ENCODE peak calls at places on chromosomes 7 and 10, in seven cellular contexts. U is right lobe of liver, L is uterus, X is mesendoderm, J is colonic mucosa, Z is pancreas, D is HCT116. N is an unnamed sample. For H3K4me1, the result is how much of the 10 kb centered on the place peaks cover.

GRCh38 chr10:78047314-78047891 is 13.7 kb downstream of the RPS24 start:
- DNase-seq in Z (peak), J (peak), U (peak), L (peak), D (peak), X (peak), N (peak)

GRCh38 chr7:55128693-55129394 is 110.0 kb downstream of the EGFR start:
- DNase-seq in D (no peak), J (no peak), Z (no peak), X (no peak), U (no peak), L (peak), N (no peak)

GRCh38 chr10:17120711-17121110 is 8.9 kb downstream of the CUBN start:
- DNase-seq in D (no peak), Z (no peak), J (no peak), L (no peak), U (no peak), X (peak), N (no peak)

GRCh38 chr10:119807960-119808697 is 64.5 kb downstream of the MCMBP start:
- DNase-seq in U (no peak), J (no peak), L (no peak), Z (no peak), D (no peak), X (no peak), N (no peak)

GRCh38 chr7:94195813-94196212 is 191.7 kb upstream of the BET1 start:
- DNase-seq in U (no peak), J (no peak), X (no peak), L (no peak), Z (no peak), D (no peak), N (no peak)

GRCh38 chr7:55071411-55072188 is 52.8 kb downstream of the EGFR start:
- DNase-seq in Z (no peak), L (no peak), J (no peak), X (no peak), D (no peak), U (no peak), N (no peak)

GRCh38 chr10:46525177-46525823 is 31.2 kb downstream of the GPRIN2 start:
- DNase-seq in Z (no peak), J (no peak), L (peak), U (peak), D (peak), X (peak), N (no peak)

GRCh38 chr7:134547738-134548054 is 1.2 kb upstream of the AKR1B15 start:
- DNase-seq in D (no peak), X (peak), L (peak), J (no peak), Z (peak), U (peak), N (peak)

GRCh38 chr7:157397751-157398691 is 61.2 kb downstream of the DNAJB6 start:
- DNase-seq in D (no peak), Z (no peak), U (no peak), J (peak), X (peak), L (peak), N (no peak)

GRCh38 chr7:30510124-30511074 is 5.8 kb upstream of the GGCT start:
- DNase-seq in Z (no peak), L (no peak), D (peak), X (peak), U (peak), J (peak), N (peak)

GRCh38 chr7:19747740-19748339 is 25.6 kb downstream of the TMEM196 start:
- DNase-seq in X (peak), J (no peak), U (no peak), Z (no peak), D (peak), L (no peak), N (no peak)

GRCh38 chr7:129780257-129781127 is 169.0 kb downstream of the NRF1 start:
- DNase-seq in U (peak), X (peak), D (peak), L (no peak), J (peak), Z (peak), N (peak)

GRCh38 chr7:42238709-42239395 is 1.8 kb upstream of the GLI3 start:
- DNase-seq in Z (no peak), D (no peak), U (no peak), L (peak), J (no peak), X (peak), N (peak)

GRCh38 chr10:76882245-76882644 is 755.4 kb downstream of the KCNMA1 start:
- DNase-seq in D (no peak), U (no peak), X (no peak), L (no peak), J (no peak), Z (no peak), N (no peak)

GRCh38 chr10:132588301-132589013 is 50.9 kb downstream of the INPP5A start:
- DNase-seq in Z (no peak), J (peak), U (no peak), D (no peak), L (no peak), X (no peak), N (no peak)

GRCh38 chr10:132589681-132590080 is 52.1 kb downstream of the INPP5A start:
- DNase-seq in Z (no peak), D (no peak), X (no peak), L (no peak), J (no peak), U (no peak), N (no peak)

GRCh38 chr10:132590094-132590751 is 52.6 kb downstream of the INPP5A start:
- DNase-seq in L (no peak), U (no peak), Z (no peak), X (no peak), D (no peak), J (peak), N (no peak)

GRCh38 chr10:132590752-132591121 is 53.1 kb downstream of the INPP5A start:
- DNase-seq in L (no peak), D (no peak), J (peak), X (no peak), U (no peak), Z (no peak), N (no peak)

DNA sequence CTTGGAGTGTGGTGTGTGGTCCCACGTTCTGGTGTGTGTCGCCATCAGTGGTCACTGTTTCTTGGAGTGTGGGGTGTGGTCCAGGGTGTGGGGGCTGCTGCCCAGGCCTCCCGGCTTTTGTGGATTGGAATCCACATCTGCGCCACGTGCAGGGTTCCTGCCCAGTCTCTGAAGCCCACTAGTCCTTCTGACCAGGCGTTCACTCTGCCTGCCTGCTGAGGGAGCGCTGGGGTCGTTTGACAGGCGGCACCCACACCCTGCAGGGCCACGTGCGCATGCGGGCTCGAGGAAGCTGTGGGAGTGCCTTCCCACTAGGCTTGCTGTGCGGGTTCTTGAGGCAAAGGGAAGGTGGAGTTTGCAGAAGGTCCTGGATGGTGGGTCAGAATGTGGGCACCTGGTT is 51.4 kb downstream of the INPP5A start:
- DNase-seq in X (no peak), L (no peak), Z (no peak), D (no peak), U (no peak), J (no peak), N (no peak)
- H3K4me1 ChIP-seq in X (under half), L (under half), Z (under half), D (under half), U (under half), J (under half), N (under half)

GRCh38 chr7:44189286-44189992 is at the start of gene GCK:
- DNase-seq in U (no peak), Z (peak), L (no peak), X (peak), D (no peak), J (no peak), N (no peak)
- H3K4me3 ChIP-seq in U (no peak), Z (no peak), L (no peak), X (no peak), D (no peak), J (no peak), N (no peak)

GRCh38 chr7:137992042-137992737 is 9.7 kb downstream of the CREB3L2 start:
- DNase-seq in D (no peak), L (no peak), X (no peak), U (no peak), J (no peak), Z (peak), N (no peak)

GRCh38 chr7:137996386-137996851 is 5.5 kb downstream of the CREB3L2 start:
- DNase-seq in L (no peak), U (no peak), D (no peak), Z (no peak), X (no peak), J (no peak), N (no peak)

GRCh38 chr7:137993395-137993743 is 8.5 kb downstream of the CREB3L2 start:
- DNase-seq in X (no peak), Z (no peak), L (no peak), U (no peak), D (no peak), J (no peak), N (no peak)

GRCh38 chr7:137992738-137993394 is 9.0 kb downstream of the CREB3L2 start:
- DNase-seq in J (no peak), L (peak), D (no peak), Z (no peak), X (no peak), U (no peak), N (no peak)

DNA sequence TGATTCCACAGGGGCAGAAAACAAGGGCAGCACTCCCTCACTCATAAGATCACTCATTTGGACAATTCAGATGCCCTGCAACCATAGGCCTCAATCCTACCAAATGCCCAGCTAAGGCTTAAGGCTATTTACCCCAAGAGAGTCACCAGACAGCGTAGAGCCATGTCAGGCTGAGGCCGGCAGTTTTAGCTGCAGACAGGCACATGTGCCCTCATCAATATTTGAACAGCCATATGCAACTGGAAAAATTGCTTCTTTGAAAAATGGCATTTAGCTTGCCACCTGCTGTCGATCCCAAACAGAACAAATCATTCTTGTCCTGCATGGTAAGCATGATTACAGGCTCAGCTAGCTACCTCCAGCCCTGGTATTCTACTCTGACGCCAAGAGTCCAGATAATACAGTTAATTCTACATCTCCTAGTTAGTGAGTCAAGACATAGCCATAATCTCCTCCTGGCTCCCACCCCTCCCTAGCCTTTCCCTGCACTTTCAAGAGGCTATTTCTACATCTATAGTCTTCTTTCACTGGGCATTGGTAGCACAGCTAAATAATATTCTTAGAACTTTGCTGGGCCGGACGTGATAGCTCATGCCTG is 7.7 kb downstream of the CREB3L2 start:
- DNase-seq in D (no peak), J (no peak), Z (no peak), U (no peak), L (no peak), X (no peak), N (no peak)
- H3K4me1 ChIP-seq in D (under half), J (under half), Z (half or more), U (under half), L (under half), X (under half), N (under half)

GRCh38 chr10:69866688-69867461 is 65.2 kb downstream of the COL13A1 start:
- DNase-seq in J (peak), D (peak), L (peak), X (peak), Z (no peak), U (no peak), N (peak)
- H3K4me3 ChIP-seq in J (no peak), D (no peak), L (no peak), X (no peak), Z (no peak), U (no peak), N (no peak)

DNA sequence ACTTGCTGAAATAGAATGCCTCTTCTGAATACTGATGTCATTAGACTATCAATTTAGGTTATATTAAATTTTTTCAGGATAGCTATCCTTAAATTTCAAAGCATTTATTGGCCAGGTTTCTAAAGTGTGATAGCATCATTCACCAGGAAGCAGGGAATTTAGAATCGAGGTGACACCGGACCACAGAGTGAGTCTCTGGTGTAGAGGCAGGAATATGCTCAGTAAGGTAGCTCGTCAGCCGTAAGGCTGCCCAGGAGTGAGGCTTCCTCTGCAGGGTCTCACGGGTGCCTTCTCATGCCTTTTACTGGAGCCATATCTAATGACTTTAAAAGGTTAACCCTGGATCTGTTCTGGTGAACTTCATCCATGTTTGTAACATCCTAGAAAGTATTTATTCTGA is 170.8 kb upstream of the KLF14 start:
- DNase-seq in U (no peak), D (no peak), X (no peak), L (no peak), J (no peak), Z (no peak), N (no peak)
- H3K4me1 ChIP-seq in U (half or more), D (half or more), X (under half), L (under half), J (under half), Z (under half), N (half or more)

GRCh38 chr7:150787321-150788281 is 12.6 kb downstream of the TMEM176B start:
- DNase-seq in U (no peak), X (no peak), L (no peak), Z (no peak), J (peak), D (no peak), N (peak)
- H3K4me3 ChIP-seq in U (no peak), X (no peak), L (no peak), Z (no peak), J (no peak), D (no peak), N (no peak)

GRCh38 chr7:70726294-70726693 is 405.6 kb upstream of the GALNT17 start:
- DNase-seq in X (no peak), Z (no peak), U (no peak), D (no peak), J (no peak), L (no peak), N (no peak)
- H3K4me1 ChIP-seq in X (under half), Z (under half), U (under half), D (under half), J (under half), L (under half), N (under half)

DNA sequence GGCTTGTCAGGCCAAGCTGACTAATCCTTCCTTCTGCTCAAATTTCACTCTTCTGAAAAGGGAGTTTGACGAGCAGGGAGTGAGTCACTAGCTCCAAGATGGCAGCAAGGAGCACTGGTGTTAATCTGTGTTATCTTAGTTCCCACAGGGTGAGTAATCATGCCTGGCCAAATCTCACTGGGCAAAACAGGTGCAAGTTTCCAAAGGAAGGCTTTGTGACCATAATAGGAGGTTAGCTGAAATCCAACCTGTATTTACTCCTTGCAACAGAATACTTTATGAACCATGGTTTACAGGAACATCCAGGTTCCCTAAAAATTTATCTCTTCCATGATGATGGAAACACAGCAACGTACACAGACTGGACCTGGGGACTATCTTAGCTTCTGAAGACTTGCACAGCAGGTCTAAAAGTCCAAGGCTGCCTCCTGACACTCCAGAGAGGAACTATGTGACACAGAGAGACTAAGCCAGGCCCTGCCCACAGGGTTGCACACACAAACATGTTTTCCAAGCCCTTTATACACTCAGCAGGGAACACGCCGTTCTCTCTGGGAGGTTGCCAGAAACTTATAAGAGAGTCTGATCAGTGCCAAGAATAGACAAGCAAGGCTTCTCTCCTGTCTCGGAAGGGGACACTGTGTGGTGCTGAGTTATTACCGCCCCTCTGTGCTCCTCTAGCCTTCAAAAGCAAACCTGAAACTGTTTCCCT is 46.3 kb downstream of the PDK4 start:
- DNase-seq in U (peak), D (peak), Z (peak), X (peak), J (peak), L (peak), N (peak)
- H3K4me3 ChIP-seq in U (no peak), D (no peak), Z (no peak), X (no peak), J (no peak), L (no peak), N (no peak)